ENCODE peak calls at places on chromosome 3, in six cellular contexts. D, N, C, R, K and W are unnamed samples.

GRCh38 chr3:183825380-183826161 is at the start of gene MAP6D1:
- DNase-seq in C (no peak), R (peak; percentile 10), N (peak; percentile 26), D (peak; percentile 66), K (peak; percentile 91), W (no peak)

GRCh38 chr3:124540550-124541201 is 189.6 kb upstream of the UMPS start:
- DNase-seq in K (no peak), D (no peak), N (no peak), C (no peak), R (no peak), W (no peak)

GRCh38 chr3:187821616-187822317 is 76.5 kb upstream of the BCL6 start:
- DNase-seq in D (no peak), K (no peak), N (no peak), R (no peak), C (no peak), W (no peak)

GRCh38 chr3:163547045-163547692 is 1531.1 kb downstream of the SI start:
- DNase-seq in C (no peak), R (no peak), K (no peak), D (no peak), N (no peak), W (no peak)

GRCh38 chr3:78258798-78259197 is 1218.9 kb downstream of the ROBO2 start:
- DNase-seq in D (no peak), N (peak; percentile 76), K (peak; percentile 52), C (no peak), R (no peak), W (no peak)

GRCh38 chr3:174659516-174659915 is 199.6 kb upstream of the NAALADL2 start:
- DNase-seq in D (no peak), R (no peak), C (no peak), K (no peak), N (no peak), W (no peak)

GRCh38 chr3:197229836-197230235 is 68.6 kb downstream of the DLG1 start:
- DNase-seq in D (no peak), R (no peak), C (no peak), K (no peak), N (no peak), W (no peak)

GRCh38 chr3:102353148-102353547 is 81.7 kb upstream of the ZPLD1 start:
- DNase-seq in C (no peak), D (no peak), R (no peak), K (no peak), N (no peak), W (peak; percentile 56)

GRCh38 chr3:14278799-14279705 is 100.4 kb downstream of the LSM3 start:
- DNase-seq in R (no peak), K (no peak), C (no peak), N (no peak), D (no peak), W (no peak)

GRCh38 chr3:11335056-11335608 is 62.9 kb downstream of the ATG7 start:
- DNase-seq in K (peak; percentile 79), C (no peak), N (peak; percentile 75), D (peak; percentile 48), R (peak; percentile 36), W (no peak)

GRCh38 chr3:30934208-30934550 is 39.7 kb upstream of the GADL1 start:
- DNase-seq in D (peak; percentile 63), K (peak; percentile 63), N (peak; percentile 49), R (no peak), C (no peak), W (no peak)

GRCh38 chr3:84074767-84075166 is 884.0 kb upstream of the CADM2 start:
- DNase-seq in N (no peak), K (no peak), R (no peak), C (no peak), D (no peak), W (no peak)

GRCh38 chr3:160677459-160677901 is 520 bp downstream of the ARL14 start:
- DNase-seq in C (no peak), D (no peak), R (no peak), K (no peak), N (peak; percentile 29), W (no peak)

GRCh38 chr3:127439621-127440020 is 150.9 kb downstream of the TPRA1 start:
- DNase-seq in D (no peak), N (no peak), R (no peak), K (no peak), C (no peak), W (no peak)

GRCh38 chr3:134463676-134464611 is 21.8 kb downstream of the ANAPC13 start:
- DNase-seq in R (no peak), K (peak; percentile 91), C (peak; percentile 91), N (peak; percentile 96), D (no peak), W (peak; percentile 89)

GRCh38 chr3:153357436-153357835 is 195.4 kb downstream of the RAP2B start:
- DNase-seq in C (no peak), K (no peak), R (no peak), D (no peak), N (no peak), W (no peak)

GRCh38 chr3:74415731-74416130 is 198.7 kb downstream of the CNTN3 start:
- DNase-seq in C (no peak), D (no peak), N (no peak), R (no peak), K (no peak), W (no peak)

GRCh38 chr3:186458306-186459107 is 85.7 kb downstream of the CRYGS start:
- DNase-seq in K (no peak), N (no peak), R (no peak), D (no peak), C (no peak), W (no peak)

GRCh38 chr3:48410205-48411040 is 19.5 kb downstream of the PLXNB1 start:
- DNase-seq in C (peak; percentile 61), K (no peak), R (no peak), D (no peak), N (no peak), W (peak; percentile 35)

GRCh38 chr3:94158461-94158860 is 95.6 kb downstream of the NSUN3 start:
- DNase-seq in K (no peak), N (no peak), R (no peak), C (no peak), D (no peak), W (no peak)

GRCh38 chr3:129985113-129985512 is 10.6 kb downstream of the TRH start:
- DNase-seq in N (no peak), D (no peak), K (no peak), R (no peak), C (peak; percentile 51), W (no peak)

GRCh38 chr3:10173095-10173925 is 8.6 kb downstream of the IRAK2 start:
- DNase-seq in N (peak; percentile 43), D (no peak), C (no peak), K (no peak), R (no peak), W (no peak)

GRCh38 chr3:61250784-61251173 is 473 bp downstream of the FHIT start:
- DNase-seq in C (no peak), R (peak; percentile 12), N (no peak), K (peak; percentile 14), D (peak; percentile 43), W (peak; percentile 70)

GRCh38 chr3:183291511-183292031 is 38.5 kb downstream of the B3GNT5 start:
- DNase-seq in K (no peak), D (no peak), R (no peak), C (no peak), N (no peak), W (no peak)

GRCh38 chr3:42652611-42653302 is 740 bp upstream of the ZBTB47 start:
- DNase-seq in D (peak; percentile 42), N (peak; percentile 78), C (no peak), R (no peak), K (peak; percentile 86), W (peak; percentile 77)

GRCh38 chr3:155321418-155321817 is 27.9 kb upstream of the STRIT1 start:
- DNase-seq in R (no peak), K (no peak), C (no peak), N (no peak), D (no peak), W (no peak)

GRCh38 chr3:81788650-81789049 is 27.2 kb upstream of the GBE1 start:
- DNase-seq in D (no peak), K (no peak), R (no peak), C (no peak), N (no peak), W (no peak)

GRCh38 chr3:197709135-197709534 is 27.6 kb downstream of the RUBCN start:
- DNase-seq in N (no peak), R (no peak), K (no peak), D (peak; percentile 51), C (no peak), W (no peak)

GRCh38 chr3:196623350-196623749 is 16.1 kb upstream of the NRROS start:
- DNase-seq in R (no peak), D (no peak), N (no peak), C (no peak), K (no peak), W (no peak)

GRCh38 chr3:157532529-157533297 is 29.5 kb upstream of the VEPH1 start:
- DNase-seq in N (peak; percentile 71), K (peak; percentile 76), D (peak; percentile 57), R (no peak), C (no peak), W (no peak)

GRCh38 chr3:128573707-128574162 is 76.9 kb downstream of the RPN1 start:
- DNase-seq in N (no peak), R (no peak), K (no peak), D (no peak), C (no peak), W (no peak)

GRCh38 chr3:77038928-77039605 is 832 bp upstream of the ROBO2 start:
- DNase-seq in C (no peak), D (no peak), K (peak; percentile 4), N (no peak), R (no peak), W (no peak)

GRCh38 chr3:43789028-43789427 is 98.3 kb downstream of the ABHD5 start:
- DNase-seq in N (no peak), D (no peak), R (no peak), C (no peak), K (no peak), W (no peak)

GRCh38 chr3:21326704-21327103 is 424.3 kb downstream of the ZNF385D start:
- DNase-seq in R (no peak), N (no peak), K (peak; percentile 53), D (no peak), C (no peak), W (no peak)

GRCh38 chr3:27507515-27508266 is 23.5 kb upstream of the SLC4A7 start:
- DNase-seq in R (no peak), D (no peak), C (no peak), N (peak; percentile 17), K (no peak), W (no peak)